ENCODE peak calls at places on chromosomes 16 and 17, in five cellular contexts. G, V, P, Y and F are unnamed samples.

GRCh38 chr17:12993631-12994030 is 24.2 kb downstream of the ELAC2 start:
- DNase-seq in G (no peak), V (no peak), P (no peak), Y (no peak), F (no peak)

GRCh38 chr17:32912218-32912897 is 15.6 kb upstream of the TMEM98 start:
- DNase-seq in G (peak), V (peak), P (no peak), Y (peak), F (peak)

GRCh38 chr17:40699359-40699758 is 4.2 kb downstream of the KRT24 start:
- DNase-seq in G (no peak), V (no peak), P (no peak), Y (peak), F (no peak)

GRCh38 chr17:74271902-74272563 is 2.0 kb upstream of the DNAI2 start:
- DNase-seq in G (no peak), V (peak), P (no peak), Y (peak), F (no peak)

GRCh38 chr16:57590654-57591085 is 37.8 kb upstream of the ADGRG1 start:
- DNase-seq in G (peak), V (peak), P (no peak), Y (no peak), F (peak)

GRCh38 chr17:50076221-50076590 is 18.9 kb upstream of the PDK2 start:
- DNase-seq in G (no peak), V (no peak), P (no peak), Y (no peak), F (no peak)

GRCh38 chr17:65088621-65089385 is 32.3 kb upstream of the GNA13 start:
- DNase-seq in G (peak), V (no peak), P (no peak), Y (no peak), F (no peak)

GRCh38 chr16:75250089-75250808 is 1.2 kb downstream of the BCAR1 start:
- DNase-seq in G (no peak), V (no peak), P (no peak), Y (no peak), F (no peak)

GRCh38 chr16:78045865-78046581 is 23.7 kb downstream of the CLEC3A start:
- DNase-seq in G (no peak), V (peak), P (no peak), Y (peak), F (peak)

DNA sequence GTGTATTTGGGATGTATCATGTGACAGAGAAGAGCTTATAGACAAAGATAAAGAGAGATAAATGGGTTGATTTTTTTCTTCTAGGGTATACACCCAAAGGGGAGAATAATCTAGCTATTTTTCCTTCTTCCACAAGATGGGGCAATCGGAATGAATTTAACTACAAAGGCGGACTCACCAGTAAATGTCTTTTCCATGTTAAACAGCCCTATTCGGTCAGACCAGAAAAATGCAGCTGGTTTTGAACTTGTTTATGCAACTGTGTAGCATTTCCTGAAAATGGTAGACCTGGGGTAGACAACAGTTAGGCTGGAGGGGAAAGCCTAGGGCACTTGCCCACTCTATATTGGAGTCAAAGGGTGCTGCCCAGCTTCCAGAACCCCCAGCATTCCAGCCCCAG is 477.1 kb downstream of the TOX3 start:
- DNase-seq in G (peak), V (peak), P (no peak), Y (no peak), F (peak)
- TF ChIP-seq CTCF in G (peak), V (peak), P (no peak), Y (peak), F (peak)

GRCh38 chr16:19266774-19267173 is 18.8 kb upstream of the CLEC19A start:
- DNase-seq in G (no peak), V (no peak), P (no peak), Y (no peak), F (no peak)

GRCh38 chr16:19265531-19265930 is 20.0 kb upstream of the CLEC19A start:
- DNase-seq in G (no peak), V (no peak), P (no peak), Y (no peak), F (no peak)

GRCh38 chr16:19269098-19269497 is 16.4 kb upstream of the CLEC19A start:
- DNase-seq in G (no peak), V (no peak), P (no peak), Y (no peak), F (no peak)

GRCh38 chr16:19264123-19264673 is 21.3 kb upstream of the CLEC19A start:
- DNase-seq in G (no peak), V (no peak), P (no peak), Y (no peak), F (no peak)
- TF ChIP-seq CTCF in G (no peak), V (no peak), P (no peak), Y (no peak), F (no peak)

GRCh38 chr17:18087610-18088491 is at the start of gene DRG2:
- DNase-seq in G (peak), V (peak), P (peak), Y (peak), F (peak)
- TF ChIP-seq CTCF in G (peak), V (no peak), P (no peak), Y (no peak), F (no peak)

DNA sequence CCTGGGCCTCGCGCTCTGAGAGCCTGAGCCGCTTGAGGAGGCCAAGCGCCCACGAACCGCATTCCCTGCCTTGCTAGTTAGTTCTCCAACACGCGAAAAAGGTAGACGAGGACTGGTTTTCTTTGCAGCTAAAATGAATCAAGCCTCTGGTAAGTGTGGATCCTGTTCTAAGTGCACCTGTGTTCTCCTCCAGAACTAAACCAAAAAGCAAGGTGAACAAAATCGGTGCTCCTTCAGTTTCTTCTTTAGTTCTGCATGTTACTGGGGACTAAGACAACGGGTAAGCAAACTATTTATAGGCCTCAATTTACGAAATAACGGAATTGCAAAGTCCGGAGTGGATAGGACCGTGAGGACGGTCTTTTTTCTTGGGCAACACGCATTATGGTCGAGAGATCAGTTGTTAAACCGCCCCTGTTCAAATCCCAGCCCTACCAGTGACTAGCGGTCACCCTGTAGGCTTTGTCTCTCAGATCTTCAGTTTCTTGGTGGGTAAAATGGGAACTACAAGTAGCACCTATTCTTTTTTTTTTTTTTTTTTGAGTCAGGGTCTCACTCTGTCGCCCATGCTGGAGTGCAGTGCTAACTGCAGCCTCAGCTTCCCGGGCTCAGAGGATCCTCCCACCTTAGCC is 993 bp upstream of the ANKRD11 start:
- DNase-seq in G (no peak), V (no peak), P (no peak), Y (no peak), F (peak)
- TF ChIP-seq CTCF in G (peak), V (peak), P (peak), Y (peak), F (peak)

GRCh38 chr16:79334127-79334526 is 266.4 kb downstream of the MAF start:
- DNase-seq in G (no peak), V (no peak), P (peak), Y (no peak), F (no peak)
- TF ChIP-seq CTCF in G (no peak), V (no peak), P (no peak), Y (no peak), F (no peak)

DNA sequence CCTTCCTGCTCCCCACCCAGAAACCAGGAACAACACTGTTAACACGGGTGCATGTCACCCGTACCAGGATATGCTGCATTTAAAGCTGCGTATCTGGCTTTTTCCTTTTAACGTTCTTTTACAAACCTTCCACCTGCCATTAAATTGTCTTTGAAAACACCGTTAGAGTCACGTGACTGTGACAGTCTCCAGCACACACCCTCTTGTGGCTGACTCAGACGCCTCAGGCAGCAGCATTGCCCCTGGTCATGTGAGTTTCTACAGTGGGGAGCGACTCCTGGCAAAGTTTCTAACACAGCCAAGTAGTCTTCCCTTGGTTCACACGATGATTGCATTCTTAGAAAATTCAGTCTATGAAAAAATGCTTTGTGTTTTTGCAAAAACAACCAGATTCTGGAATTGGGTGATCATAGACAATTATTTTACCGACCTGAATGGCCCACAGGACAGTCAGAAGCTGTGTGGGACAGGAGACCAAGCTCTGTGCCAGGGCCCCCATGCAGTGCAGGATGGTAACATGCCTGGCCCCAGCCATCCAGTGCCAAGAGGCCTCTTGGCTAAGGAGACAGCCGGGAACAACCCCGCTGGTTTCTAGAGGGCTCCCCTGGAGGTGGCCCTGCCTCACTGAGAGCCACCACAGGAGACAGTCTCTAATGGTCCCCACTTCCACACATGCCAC is 199.1 kb downstream of the KATNIP start:
- DNase-seq in G (peak), V (peak), P (peak), Y (peak), F (peak)
- TF ChIP-seq CTCF in G (peak), V (peak), P (no peak), Y (peak), F (peak)